ENCODE peak calls at places on chromosomes 11 and 22, in eight cellular contexts. One of them, this sample, is unnamed.

GRCh38 chr11:44680982-44681597 is 45.7 kb upstream of the TSPAN18 start:
- DNase-seq in CD4-positive, CD25-positive, alpha-beta regulatory T cell: peak; percentile 96
- DNase-seq in A549: no peak
- DNase-seq in left ventricle myocardium inferior: no peak
- DNase-seq in CD8-positive, alpha-beta memory T cell: peak; percentile 36
- DNase-seq in effector memory CD4-positive, alpha-beta T cell: peak; percentile 37
- DNase-seq in cardiac muscle cell: peak; percentile 47
- DNase-seq in transverse colon: no peak
- DNase-seq in this sample: no peak

GRCh38 chr11:57680552-57680874 is 12.6 kb downstream of the ZDHHC5 start:
- DNase-seq in CD4-positive, CD25-positive, alpha-beta regulatory T cell: no peak
- DNase-seq in A549: no peak
- DNase-seq in left ventricle myocardium inferior: no peak
- DNase-seq in CD8-positive, alpha-beta memory T cell: no peak
- DNase-seq in effector memory CD4-positive, alpha-beta T cell: no peak
- DNase-seq in cardiac muscle cell: peak; percentile 38
- DNase-seq in transverse colon: no peak
- DNase-seq in this sample: no peak

GRCh38 chr22:37229805-37230672 is 14.0 kb downstream of the RAC2 start:
- DNase-seq in CD4-positive, CD25-positive, alpha-beta regulatory T cell: peak; percentile 95
- DNase-seq in A549: no peak
- DNase-seq in left ventricle myocardium inferior: peak; percentile 46
- DNase-seq in CD8-positive, alpha-beta memory T cell: peak; percentile 87
- DNase-seq in effector memory CD4-positive, alpha-beta T cell: peak; percentile 87
- DNase-seq in cardiac muscle cell: peak; percentile 38
- DNase-seq in transverse colon: peak; percentile 80
- DNase-seq in this sample: peak; percentile 72

GRCh38 chr11:9906043-9906791 is 242.3 kb downstream of the SWAP70 start:
- DNase-seq in CD4-positive, CD25-positive, alpha-beta regulatory T cell: no peak
- DNase-seq in A549: peak; percentile 96
- DNase-seq in left ventricle myocardium inferior: no peak
- DNase-seq in CD8-positive, alpha-beta memory T cell: no peak
- DNase-seq in effector memory CD4-positive, alpha-beta T cell: no peak
- DNase-seq in cardiac muscle cell: peak; percentile 89
- DNase-seq in transverse colon: no peak
- DNase-seq in this sample: no peak

GRCh38 chr22:22410121-22410520 is 98.4 kb downstream of the ZNF280B start:
- DNase-seq in CD4-positive, CD25-positive, alpha-beta regulatory T cell: no peak
- DNase-seq in A549: no peak
- DNase-seq in left ventricle myocardium inferior: peak; percentile 76
- DNase-seq in CD8-positive, alpha-beta memory T cell: no peak
- DNase-seq in effector memory CD4-positive, alpha-beta T cell: no peak
- DNase-seq in cardiac muscle cell: peak; percentile 57
- DNase-seq in transverse colon: peak; percentile 48
- DNase-seq in this sample: peak; percentile 72

GRCh38 chr22:42564699-42565098 is 10.9 kb downstream of the SERHL2 start:
- DNase-seq in CD4-positive, CD25-positive, alpha-beta regulatory T cell: no peak
- DNase-seq in A549: no peak
- DNase-seq in left ventricle myocardium inferior: no peak
- DNase-seq in CD8-positive, alpha-beta memory T cell: no peak
- DNase-seq in effector memory CD4-positive, alpha-beta T cell: no peak
- DNase-seq in cardiac muscle cell: no peak
- DNase-seq in transverse colon: no peak
- DNase-seq in this sample: peak; percentile 55

GRCh38 chr11:129291556-129291955 is 84.1 kb upstream of the BARX2 start:
- DNase-seq in CD4-positive, CD25-positive, alpha-beta regulatory T cell: no peak
- DNase-seq in A549: no peak
- DNase-seq in left ventricle myocardium inferior: no peak
- DNase-seq in CD8-positive, alpha-beta memory T cell: no peak
- DNase-seq in effector memory CD4-positive, alpha-beta T cell: no peak
- DNase-seq in cardiac muscle cell: no peak
- DNase-seq in transverse colon: no peak
- DNase-seq in this sample: no peak

GRCh38 chr11:33027846-33028536 is 11.4 kb upstream of the TCP11L1 start:
- DNase-seq in CD4-positive, CD25-positive, alpha-beta regulatory T cell: no peak
- DNase-seq in A549: no peak
- DNase-seq in left ventricle myocardium inferior: no peak
- DNase-seq in CD8-positive, alpha-beta memory T cell: no peak
- DNase-seq in effector memory CD4-positive, alpha-beta T cell: no peak
- DNase-seq in cardiac muscle cell: peak; percentile 45
- DNase-seq in transverse colon: no peak
- DNase-seq in this sample: no peak

GRCh38 chr11:103633819-103634590 is 402.4 kb upstream of the DDI1 start:
- DNase-seq in CD4-positive, CD25-positive, alpha-beta regulatory T cell: no peak
- DNase-seq in A549: no peak
- DNase-seq in left ventricle myocardium inferior: no peak
- DNase-seq in CD8-positive, alpha-beta memory T cell: no peak
- DNase-seq in effector memory CD4-positive, alpha-beta T cell: no peak
- DNase-seq in cardiac muscle cell: peak; percentile 62
- DNase-seq in transverse colon: no peak
- DNase-seq in this sample: no peak

GRCh38 chr22:41619979-41620645 is 731 bp downstream of the DESI1 start:
- DNase-seq in CD4-positive, CD25-positive, alpha-beta regulatory T cell: peak; percentile 56
- DNase-seq in A549: no peak
- DNase-seq in left ventricle myocardium inferior: peak; percentile 36
- DNase-seq in CD8-positive, alpha-beta memory T cell: peak; percentile 27
- DNase-seq in effector memory CD4-positive, alpha-beta T cell: peak; percentile 21
- DNase-seq in cardiac muscle cell: no peak
- DNase-seq in transverse colon: peak; percentile 64
- DNase-seq in this sample: peak; percentile 82

GRCh38 chr11:121630041-121630440 is 177.3 kb upstream of the SORL1-AS1 start:
- DNase-seq in CD4-positive, CD25-positive, alpha-beta regulatory T cell: no peak
- DNase-seq in A549: no peak
- DNase-seq in left ventricle myocardium inferior: no peak
- DNase-seq in CD8-positive, alpha-beta memory T cell: no peak
- DNase-seq in effector memory CD4-positive, alpha-beta T cell: no peak
- DNase-seq in cardiac muscle cell: peak; percentile 84
- DNase-seq in transverse colon: no peak
- DNase-seq in this sample: no peak

GRCh38 chr11:1557168-1557884 is 14.7 kb downstream of the DUSP8 start:
- DNase-seq in CD4-positive, CD25-positive, alpha-beta regulatory T cell: no peak
- DNase-seq in A549: no peak
- DNase-seq in left ventricle myocardium inferior: no peak
- DNase-seq in CD8-positive, alpha-beta memory T cell: no peak
- DNase-seq in effector memory CD4-positive, alpha-beta T cell: no peak
- DNase-seq in cardiac muscle cell: no peak
- DNase-seq in transverse colon: no peak
- DNase-seq in this sample: no peak

GRCh38 chr11:66336234-66337102 is at the start of gene RIN1:
- DNase-seq in CD4-positive, CD25-positive, alpha-beta regulatory T cell: peak; percentile 58
- DNase-seq in A549: peak; percentile 86
- DNase-seq in left ventricle myocardium inferior: no peak
- DNase-seq in CD8-positive, alpha-beta memory T cell: peak; percentile 24
- DNase-seq in effector memory CD4-positive, alpha-beta T cell: no peak
- DNase-seq in cardiac muscle cell: peak; percentile 96
- DNase-seq in transverse colon: peak; percentile 71
- DNase-seq in this sample: peak; percentile 88

GRCh38 chr11:2447253-2447950 is 2.6 kb downstream of the KCNQ1 start:
- DNase-seq in CD4-positive, CD25-positive, alpha-beta regulatory T cell: peak; percentile 39
- DNase-seq in A549: no peak
- DNase-seq in left ventricle myocardium inferior: no peak
- DNase-seq in CD8-positive, alpha-beta memory T cell: no peak
- DNase-seq in effector memory CD4-positive, alpha-beta T cell: no peak
- DNase-seq in cardiac muscle cell: no peak
- DNase-seq in transverse colon: no peak
- DNase-seq in this sample: peak; percentile 66

GRCh38 chr11:60194511-60194910 is 11.6 kb upstream of the MS4A6A start:
- DNase-seq in CD4-positive, CD25-positive, alpha-beta regulatory T cell: no peak
- DNase-seq in A549: no peak
- DNase-seq in left ventricle myocardium inferior: no peak
- DNase-seq in CD8-positive, alpha-beta memory T cell: no peak
- DNase-seq in effector memory CD4-positive, alpha-beta T cell: no peak
- DNase-seq in cardiac muscle cell: no peak
- DNase-seq in transverse colon: no peak
- DNase-seq in this sample: no peak

GRCh38 chr11:125226701-125227100 is 62.1 kb downstream of the PKNOX2 start:
- DNase-seq in CD4-positive, CD25-positive, alpha-beta regulatory T cell: no peak
- DNase-seq in A549: no peak
- DNase-seq in left ventricle myocardium inferior: peak; percentile 52
- DNase-seq in CD8-positive, alpha-beta memory T cell: no peak
- DNase-seq in effector memory CD4-positive, alpha-beta T cell: no peak
- DNase-seq in cardiac muscle cell: no peak
- DNase-seq in transverse colon: no peak
- DNase-seq in this sample: peak; percentile 44

GRCh38 chr11:73386026-73386425 is 9.8 kb downstream of the RELT start:
- DNase-seq in CD4-positive, CD25-positive, alpha-beta regulatory T cell: no peak
- DNase-seq in A549: no peak
- DNase-seq in left ventricle myocardium inferior: peak; percentile 47
- DNase-seq in CD8-positive, alpha-beta memory T cell: no peak
- DNase-seq in effector memory CD4-positive, alpha-beta T cell: no peak
- DNase-seq in cardiac muscle cell: no peak
- DNase-seq in transverse colon: peak; percentile 40
- DNase-seq in this sample: no peak
- H3K4me3 ChIP-seq in CD4-positive, CD25-positive, alpha-beta regulatory T cell: no peak overlapping the region
- H3K4me3 ChIP-seq in A549: no peak overlapping the region
- H3K4me3 ChIP-seq in left ventricle myocardium inferior: no peak overlapping the region
- H3K4me3 ChIP-seq in CD8-positive, alpha-beta memory T cell: no peak overlapping the region
- H3K4me3 ChIP-seq in effector memory CD4-positive, alpha-beta T cell: no peak overlapping the region
- H3K4me3 ChIP-seq in cardiac muscle cell: no peak overlapping the region
- H3K4me3 ChIP-seq in transverse colon: no peak overlapping the region
- H3K4me3 ChIP-seq in this sample: no peak overlapping the region

GRCh38 chr22:48827904-48828555 is 999.6 kb downstream of the BRD1 start:
- DNase-seq in CD4-positive, CD25-positive, alpha-beta regulatory T cell: no peak
- DNase-seq in A549: no peak
- DNase-seq in left ventricle myocardium inferior: no peak
- DNase-seq in CD8-positive, alpha-beta memory T cell: no peak
- DNase-seq in effector memory CD4-positive, alpha-beta T cell: no peak
- DNase-seq in cardiac muscle cell: no peak
- DNase-seq in transverse colon: no peak
- DNase-seq in this sample: no peak
- H3K27ac ChIP-seq in CD4-positive, CD25-positive, alpha-beta regulatory T cell: no peak overlapping the region
- H3K27ac ChIP-seq in A549: no peak overlapping the region
- H3K27ac ChIP-seq in left ventricle myocardium inferior: no peak overlapping the region
- H3K27ac ChIP-seq in CD8-positive, alpha-beta memory T cell: no peak overlapping the region
- H3K27ac ChIP-seq in effector memory CD4-positive, alpha-beta T cell: no peak overlapping the region
- H3K27ac ChIP-seq in cardiac muscle cell: no peak overlapping the region
- H3K27ac ChIP-seq in transverse colon: no peak overlapping the region
- H3K27ac ChIP-seq in this sample: no peak overlapping the region

GRCh38 chr22:39362271-39362670 is 12.5 kb downstream of the SYNGR1 start:
- DNase-seq in CD4-positive, CD25-positive, alpha-beta regulatory T cell: no peak
- DNase-seq in A549: no peak
- DNase-seq in left ventricle myocardium inferior: no peak
- DNase-seq in CD8-positive, alpha-beta memory T cell: no peak
- DNase-seq in effector memory CD4-positive, alpha-beta T cell: no peak
- DNase-seq in cardiac muscle cell: no peak
- DNase-seq in transverse colon: no peak
- DNase-seq in this sample: no peak

GRCh38 chr22:39362932-39363331 is 13.1 kb downstream of the SYNGR1 start:
- DNase-seq in CD4-positive, CD25-positive, alpha-beta regulatory T cell: no peak
- DNase-seq in A549: no peak
- DNase-seq in left ventricle myocardium inferior: no peak
- DNase-seq in CD8-positive, alpha-beta memory T cell: no peak
- DNase-seq in effector memory CD4-positive, alpha-beta T cell: no peak
- DNase-seq in cardiac muscle cell: no peak
- DNase-seq in transverse colon: no peak
- DNase-seq in this sample: no peak

GRCh38 chr22:39364646-39365405 is 15.0 kb downstream of the SYNGR1 start:
- DNase-seq in CD4-positive, CD25-positive, alpha-beta regulatory T cell: no peak
- DNase-seq in A549: no peak
- DNase-seq in left ventricle myocardium inferior: no peak
- DNase-seq in CD8-positive, alpha-beta memory T cell: no peak
- DNase-seq in effector memory CD4-positive, alpha-beta T cell: no peak
- DNase-seq in cardiac muscle cell: no peak
- DNase-seq in transverse colon: no peak
- DNase-seq in this sample: no peak

GRCh38 chr22:39365406-39365782 is 15.6 kb downstream of the SYNGR1 start:
- DNase-seq in CD4-positive, CD25-positive, alpha-beta regulatory T cell: no peak
- DNase-seq in A549: no peak
- DNase-seq in left ventricle myocardium inferior: no peak
- DNase-seq in CD8-positive, alpha-beta memory T cell: no peak
- DNase-seq in effector memory CD4-positive, alpha-beta T cell: no peak
- DNase-seq in cardiac muscle cell: no peak
- DNase-seq in transverse colon: no peak
- DNase-seq in this sample: no peak

DNA sequence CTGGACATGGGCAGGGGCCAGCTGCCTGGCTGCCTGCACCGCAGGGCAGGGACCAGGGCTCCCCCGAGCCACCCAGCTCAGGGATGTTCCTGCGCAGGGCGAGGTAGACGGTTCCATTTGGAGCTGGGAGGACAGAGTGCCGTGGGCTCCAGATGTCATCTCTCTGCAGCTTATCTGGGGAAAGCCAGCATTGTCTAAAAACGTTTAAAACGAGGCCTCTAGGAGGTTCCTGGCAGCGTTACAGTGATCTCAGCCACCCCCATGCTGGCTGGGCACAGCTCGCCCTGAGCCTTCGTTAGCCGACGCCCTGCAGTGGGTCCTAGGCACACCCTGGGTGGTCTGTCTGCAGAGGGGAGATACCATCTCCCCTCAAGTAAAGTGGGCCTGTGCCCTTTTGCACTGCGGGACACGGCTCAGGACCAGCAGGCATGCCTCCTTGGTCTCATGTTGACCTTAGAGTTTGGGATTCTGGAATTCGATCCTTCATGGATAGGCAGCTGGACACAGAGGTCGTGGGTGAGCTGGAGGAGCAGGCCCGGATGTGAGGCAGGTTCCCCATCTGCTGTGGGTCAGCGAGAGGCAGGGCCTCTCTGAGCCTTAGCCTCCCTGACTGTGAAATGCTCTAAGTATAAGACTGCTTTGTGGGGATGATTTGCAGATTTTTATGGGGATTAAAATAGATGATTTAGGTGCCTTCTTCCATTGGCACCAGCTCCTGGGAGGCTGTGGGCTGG is 14.1 kb downstream of the SYNGR1 start:
- DNase-seq in CD4-positive, CD25-positive, alpha-beta regulatory T cell: no peak
- DNase-seq in A549: no peak
- DNase-seq in left ventricle myocardium inferior: no peak
- DNase-seq in CD8-positive, alpha-beta memory T cell: no peak
- DNase-seq in effector memory CD4-positive, alpha-beta T cell: no peak
- DNase-seq in cardiac muscle cell: peak; percentile 16
- DNase-seq in transverse colon: no peak
- DNase-seq in this sample: no peak
- H3K4me1 ChIP-seq in CD4-positive, CD25-positive, alpha-beta regulatory T cell: no peaks in the 10 kb centered on the region
- H3K4me1 ChIP-seq in A549: no peaks in the 10 kb centered on the region
- H3K4me1 ChIP-seq in left ventricle myocardium inferior: peaks cover 23% of the 10 kb centered on the region
- H3K4me1 ChIP-seq in CD8-positive, alpha-beta memory T cell: no peaks in the 10 kb centered on the region
- H3K4me1 ChIP-seq in effector memory CD4-positive, alpha-beta T cell: no peaks in the 10 kb centered on the region
- H3K4me1 ChIP-seq in cardiac muscle cell: peaks cover 9% of the 10 kb centered on the region
- H3K4me1 ChIP-seq in transverse colon: peaks cover 4% of the 10 kb centered on the region
- H3K4me1 ChIP-seq in this sample: no peaks in the 10 kb centered on the region

DNA sequence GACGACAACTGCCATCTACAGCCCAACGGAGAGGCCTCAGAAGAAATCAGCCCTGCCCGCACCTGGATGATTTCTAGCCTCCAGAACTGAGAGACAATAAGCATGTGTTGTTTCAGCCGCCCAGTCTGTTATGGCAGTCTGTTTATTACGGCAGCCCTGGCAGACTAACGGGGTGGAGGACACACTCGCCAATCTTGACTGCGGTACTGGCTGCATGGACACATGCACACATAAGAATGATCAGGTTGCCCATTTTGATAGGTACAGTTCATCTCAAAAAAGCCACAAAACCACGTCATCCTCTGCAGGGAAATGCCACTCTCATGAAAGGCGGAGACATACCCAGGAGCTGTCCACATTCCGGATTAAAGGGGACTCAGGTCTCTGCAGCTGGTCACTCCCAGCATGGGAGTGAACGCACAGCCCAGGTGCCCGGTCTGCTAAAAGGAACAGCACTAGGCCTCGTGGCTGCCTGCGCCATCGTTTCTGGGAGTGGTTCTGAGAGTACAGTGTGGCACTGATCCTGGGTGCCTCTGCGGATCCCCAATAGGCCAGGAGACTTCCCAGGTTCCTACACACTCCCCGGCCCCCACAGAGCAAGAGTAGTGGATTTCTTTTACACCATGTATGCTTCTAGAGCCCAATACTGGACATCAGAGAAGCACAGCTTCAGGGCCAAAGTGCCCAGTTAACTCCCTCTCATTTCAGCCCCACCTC is 11.8 kb upstream of the COMT start:
- DNase-seq in CD4-positive, CD25-positive, alpha-beta regulatory T cell: no peak
- DNase-seq in A549: no peak
- DNase-seq in left ventricle myocardium inferior: no peak
- DNase-seq in CD8-positive, alpha-beta memory T cell: no peak
- DNase-seq in effector memory CD4-positive, alpha-beta T cell: no peak
- DNase-seq in cardiac muscle cell: no peak
- DNase-seq in transverse colon: no peak
- DNase-seq in this sample: no peak
- H3K4me3 ChIP-seq in CD4-positive, CD25-positive, alpha-beta regulatory T cell: no peak overlapping the region
- H3K4me3 ChIP-seq in A549: no peak overlapping the region
- H3K4me3 ChIP-seq in left ventricle myocardium inferior: no peak overlapping the region
- H3K4me3 ChIP-seq in CD8-positive, alpha-beta memory T cell: no peak overlapping the region
- H3K4me3 ChIP-seq in effector memory CD4-positive, alpha-beta T cell: no peak overlapping the region
- H3K4me3 ChIP-seq in cardiac muscle cell: no peak overlapping the region
- H3K4me3 ChIP-seq in transverse colon: no peak overlapping the region
- H3K4me3 ChIP-seq in this sample: no peak overlapping the region

This sample was measured in aorta.